ENCODE peak calls at places on chromosomes 1 and 21, in four cellular contexts. A is H1, G is right lobe of liver, X is neural crest cell. N is an unnamed sample.

GRCh38 chr1:22273686-22274681 is 131.1 kb upstream of the WNT4 start:
- DNase-seq in G (no peak), A (no peak), X (no peak), N (no peak)

GRCh38 chr1:226736908-226737818 is 1.9 kb downstream of the ITPKB start:
- DNase-seq in X (peak), G (peak), A (no peak), N (peak)

GRCh38 chr1:55040083-55040952 is 970 bp downstream of the PCSK9 start:
- DNase-seq in A (no peak), G (no peak), X (no peak), N (no peak)

GRCh38 chr1:205750683-205751651 is 985 bp upstream of the NUCKS1 start:
- DNase-seq in G (no peak), A (no peak), X (no peak), N (no peak)

GRCh38 chr21:44872568-44873355 is 728 bp downstream of the PTTG1IP start:
- DNase-seq in A (no peak), X (no peak), G (peak), N (peak)

GRCh38 chr1:78003882-78004718 is 639 bp upstream of the DNAJB4 start:
- DNase-seq in A (no peak), G (no peak), X (peak), N (no peak)

GRCh38 chr1:39652105-39652504 is 12.7 kb upstream of the HEYL start:
- DNase-seq in A (no peak), X (no peak), G (no peak), N (no peak)

GRCh38 chr1:229209386-229209785 is 61.5 kb upstream of the RAB4A start:
- DNase-seq in X (no peak), A (no peak), G (no peak), N (no peak)

GRCh38 chr1:7808253-7808844 is 24.3 kb downstream of the PER3 start:
- DNase-seq in A (no peak), X (no peak), G (no peak), N (no peak)

DNA sequence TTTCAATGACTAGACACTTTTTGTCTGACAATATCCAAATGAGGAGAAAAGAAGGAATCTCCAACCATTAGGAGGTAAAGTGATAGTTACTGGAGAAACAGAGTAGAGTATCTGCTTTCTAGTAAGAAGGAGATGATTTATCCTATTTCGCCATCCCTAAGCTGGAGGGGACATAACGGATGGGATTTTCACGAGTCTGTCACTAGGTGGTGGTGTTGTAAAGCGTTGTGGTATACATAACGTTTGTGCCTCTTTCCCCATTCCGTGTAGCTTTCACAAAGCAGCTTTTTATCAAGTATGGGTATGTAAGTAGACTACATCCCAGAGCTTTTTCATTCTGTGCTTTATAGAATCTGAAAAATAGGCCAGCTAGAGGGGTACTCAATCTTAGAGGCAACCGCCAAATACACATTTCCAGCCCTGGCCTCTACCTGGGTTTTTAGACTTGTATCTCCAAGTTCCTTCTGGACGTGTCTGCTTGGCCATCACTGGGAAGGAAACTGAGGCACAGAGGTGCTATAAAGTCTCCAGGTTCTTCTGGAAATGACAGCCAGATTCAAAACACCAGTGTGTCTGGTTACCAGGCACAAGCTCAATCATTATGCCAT is 33.3 kb upstream of the FAM3B start:
- DNase-seq in G (no peak), A (no peak), X (peak), N (peak)
- TF ChIP-seq CTCF in G (peak), A (peak), X (peak), N (peak)

DNA sequence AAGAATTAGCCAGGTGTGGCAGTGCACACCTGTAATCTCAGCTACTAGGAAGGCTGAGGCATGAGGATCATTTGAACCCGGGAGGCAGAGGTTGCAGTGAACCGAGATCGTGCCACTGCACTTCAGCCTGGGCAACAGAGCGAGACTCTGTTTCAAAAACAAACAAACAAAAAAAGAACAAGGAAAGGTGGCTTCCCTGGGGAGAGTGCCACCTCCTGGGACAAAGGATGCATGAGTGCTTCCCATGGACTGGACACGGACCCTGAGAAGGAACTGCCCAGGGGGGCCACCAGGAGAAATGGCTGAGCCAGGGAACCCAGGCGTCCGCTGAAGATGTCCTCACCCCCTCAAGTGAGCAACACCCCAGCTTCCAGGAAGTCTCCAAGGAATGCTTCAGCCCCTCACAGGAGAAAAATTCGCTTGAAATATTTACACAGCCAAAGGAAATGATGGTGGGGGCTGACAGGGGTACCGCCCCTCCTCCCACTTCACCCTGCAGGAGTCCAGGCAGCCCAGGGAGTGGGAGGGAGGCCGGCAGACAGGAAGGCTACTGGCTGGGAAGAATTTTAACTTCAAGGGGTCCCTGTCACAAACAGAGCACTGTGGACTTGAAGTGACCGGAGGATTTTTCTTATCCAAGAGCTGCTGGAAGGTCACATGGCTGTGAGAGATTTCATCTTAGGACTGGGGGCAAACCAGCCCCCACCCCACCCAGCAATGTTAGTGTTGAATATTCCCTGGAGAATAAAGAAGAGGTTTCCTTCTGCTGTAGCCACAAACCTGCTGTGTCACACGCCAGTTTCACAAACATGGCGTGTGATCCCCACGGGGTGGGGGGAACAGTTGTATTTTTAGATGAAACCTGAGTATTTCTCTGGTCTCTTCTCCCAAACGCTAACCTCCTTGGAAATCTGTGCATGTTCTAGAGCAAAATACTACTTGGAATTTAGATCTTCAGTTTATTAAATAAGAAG is 90.8 kb upstream of the SLC25A33 start:
- DNase-seq in X (no peak), G (no peak), A (no peak), N (no peak)
- TF ChIP-seq CTCF in X (no peak), G (peak), A (no peak), N (no peak)

GRCh38 chr1:154330669-154331068 is 5.3 kb downstream of the ATP8B2 start:
- DNase-seq in G (no peak), X (no peak), A (no peak), N (no peak)

GRCh38 chr1:154328318-154329151 is 3.2 kb downstream of the ATP8B2 start:
- DNase-seq in X (peak), A (no peak), G (peak), N (peak)

GRCh38 chr1:154329551-154330131 is 4.3 kb downstream of the ATP8B2 start:
- DNase-seq in A (no peak), X (no peak), G (no peak), N (no peak)

GRCh38 chr1:154327466-154328317 is 2.4 kb downstream of the ATP8B2 start:
- DNase-seq in A (no peak), G (no peak), X (no peak), N (no peak)

DNA sequence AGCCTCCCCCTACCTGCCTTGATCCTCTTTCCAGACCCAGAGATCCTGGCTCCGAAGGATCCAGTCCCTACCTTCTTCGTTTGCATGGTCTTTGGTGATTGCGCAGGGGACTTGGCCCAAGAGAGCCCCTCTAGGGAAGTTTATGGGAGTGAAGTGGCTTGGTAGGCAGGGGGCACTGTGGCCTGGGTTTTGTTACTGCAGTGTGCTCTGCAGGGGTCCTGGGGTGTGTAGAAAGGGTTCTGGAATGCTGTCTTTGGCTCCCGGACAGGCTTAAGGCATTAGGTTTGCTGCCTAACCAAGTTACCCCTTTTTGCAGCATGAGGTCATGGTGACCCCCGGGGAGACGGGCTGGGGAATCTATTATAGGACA is 3.8 kb downstream of the ATP8B2 start:
- DNase-seq in A (no peak), G (no peak), X (no peak), N (no peak)
- TF ChIP-seq CTCF in A (peak), G (no peak), X (peak), N (peak)

DNA sequence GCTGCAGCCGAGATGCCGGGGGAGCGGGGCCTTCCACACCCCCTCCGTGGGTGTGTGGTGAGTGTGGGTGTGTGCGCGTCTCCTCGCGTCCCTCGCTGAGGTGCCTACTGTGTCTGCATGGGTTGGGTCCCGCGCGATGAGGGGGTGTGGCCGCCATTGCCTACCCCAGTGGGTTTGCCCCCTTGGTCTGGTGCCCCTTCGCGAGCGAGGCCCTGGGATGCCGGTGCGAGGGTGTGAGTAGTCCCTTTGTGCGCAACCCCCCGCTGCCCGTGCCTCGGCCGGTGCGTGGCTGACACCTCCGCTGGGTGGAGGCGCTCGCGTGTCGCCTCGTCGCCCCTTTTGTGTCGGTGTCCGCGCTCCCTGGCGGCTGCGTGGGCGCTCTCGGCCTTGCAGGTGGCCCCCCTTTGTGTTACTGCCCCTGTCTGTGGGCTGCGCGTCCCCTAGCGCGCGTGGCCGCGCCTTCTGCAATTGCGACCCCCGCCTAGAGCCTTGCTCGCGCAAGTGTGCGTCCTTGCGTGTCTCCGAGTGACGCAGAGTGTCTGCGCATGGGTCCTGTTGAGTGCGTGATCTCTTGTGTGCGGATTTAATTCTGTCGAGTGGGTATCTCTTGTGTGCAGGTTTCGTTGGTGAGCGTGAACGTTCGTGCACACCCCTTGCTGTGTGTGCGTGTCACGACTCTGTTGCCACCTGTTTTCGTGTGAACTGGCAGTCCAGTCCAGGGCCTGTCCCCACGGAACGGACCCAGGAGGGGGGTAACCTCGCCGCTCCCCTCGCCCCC is 552 bp downstream of the TTC3 start:
- DNase-seq in A (no peak), G (peak), X (no peak), N (peak)
- TF ChIP-seq CTCF in A (no peak), G (no peak), X (no peak), N (no peak)

GRCh38 chr1:156726549-156727226 is 1.6 kb upstream of the METTL25B start:
- DNase-seq in X (peak), G (no peak), A (no peak), N (no peak)
- TF ChIP-seq CTCF in X (peak), G (peak), A (peak), N (peak)

GRCh38 chr1:43061803-43062202 is 103.1 kb upstream of the SLC2A1 start:
- DNase-seq in A (no peak), X (no peak), G (no peak), N (no peak)
- TF ChIP-seq CTCF in A (no peak), X (no peak), G (no peak), N (no peak)

GRCh38 chr1:198755715-198756114 is 116.9 kb downstream of the PTPRC start:
- DNase-seq in X (no peak), A (no peak), G (no peak), N (no peak)

GRCh38 chr1:198761859-198762616 is 123.2 kb downstream of the PTPRC start:
- DNase-seq in A (no peak), G (no peak), X (no peak), N (no peak)

GRCh38 chr1:198754670-198755069 is 115.8 kb downstream of the PTPRC start:
- DNase-seq in G (no peak), A (no peak), X (no peak), N (no peak)

GRCh38 chr1:198751741-198752140 is 112.9 kb downstream of the PTPRC start:
- DNase-seq in A (no peak), G (no peak), X (no peak), N (no peak)

GRCh38 chr1:198756470-198756869 is 117.6 kb downstream of the PTPRC start:
- DNase-seq in X (no peak), G (no peak), A (no peak), N (no peak)
- TF ChIP-seq CTCF in X (peak), G (peak), A (no peak), N (peak)

N was measured in progenitor cell of endocrine pancreas.